ENCODE peak calls at places on chromosomes 16 and 17, in four cellular contexts. One of them, this sample, is unnamed.

GRCh38 chr16:89395150-89396142 is 94.9 kb downstream of the ANKRD11 start:
- DNase-seq in substantia nigra: peak
- DNase-seq in GM03348: peak
- DNase-seq in astrocyte: peak
- DNase-seq in this sample: peak

GRCh38 chr17:17708816-17709215 is 27.6 kb downstream of the RAI1 start:
- DNase-seq in astrocyte: no peak
- DNase-seq in substantia nigra: no peak
- DNase-seq in GM03348: no peak
- DNase-seq in this sample: no peak

GRCh38 chr17:7707446-7707845 is 2.4 kb downstream of the EFNB3 start:
- DNase-seq in GM03348: no peak
- DNase-seq in substantia nigra: no peak
- DNase-seq in astrocyte: no peak
- DNase-seq in this sample: peak

GRCh38 chr16:74438492-74438979 is 17.3 kb upstream of the CLEC18B start:
- DNase-seq in substantia nigra: no peak
- DNase-seq in astrocyte: no peak
- DNase-seq in GM03348: no peak
- DNase-seq in this sample: no peak

GRCh38 chr17:14672830-14673229 is 371.9 kb downstream of the HS3ST3B1 start:
- DNase-seq in astrocyte: no peak
- DNase-seq in GM03348: peak
- DNase-seq in substantia nigra: no peak
- DNase-seq in this sample: no peak

GRCh38 chr17:18224428-18225120 is 861 bp upstream of the LLGL1 start:
- DNase-seq in GM03348: no peak
- DNase-seq in astrocyte: no peak
- DNase-seq in substantia nigra: no peak
- DNase-seq in this sample: peak

GRCh38 chr16:27428035-27428785 is 26.2 kb downstream of the IL21R start:
- DNase-seq in GM03348: no peak
- DNase-seq in substantia nigra: no peak
- DNase-seq in astrocyte: no peak
- DNase-seq in this sample: peak

GRCh38 chr16:3149630-3150345 is 15.0 kb downstream of the ZNF213 start:
- DNase-seq in GM03348: peak
- DNase-seq in astrocyte: peak
- DNase-seq in substantia nigra: peak
- DNase-seq in this sample: peak

GRCh38 chr17:22268912-22269220 is 576.5 kb downstream of the KCNJ18 start:
- DNase-seq in GM03348: no peak
- DNase-seq in astrocyte: no peak
- DNase-seq in substantia nigra: no peak
- DNase-seq in this sample: no peak

GRCh38 chr17:6517017-6517416 is 39.3 kb downstream of the PITPNM3 start:
- DNase-seq in substantia nigra: no peak
- DNase-seq in astrocyte: no peak
- DNase-seq in GM03348: no peak
- DNase-seq in this sample: no peak

GRCh38 chr17:7354262-7354781 is 634 bp upstream of the TMEM95 start:
- DNase-seq in astrocyte: peak
- DNase-seq in GM03348: no peak
- DNase-seq in substantia nigra: no peak
- DNase-seq in this sample: peak

GRCh38 chr17:59756236-59756818 is 48.9 kb downstream of the VMP1 start:
- DNase-seq in GM03348: peak
- DNase-seq in astrocyte: peak
- DNase-seq in substantia nigra: no peak
- DNase-seq in this sample: no peak

GRCh38 chr16:60230666-60231065 is 1496.5 kb upstream of the GOT2 start:
- DNase-seq in substantia nigra: no peak
- DNase-seq in astrocyte: peak
- DNase-seq in GM03348: no peak
- DNase-seq in this sample: no peak

GRCh38 chr16:71610936-71611871 is 14.8 kb upstream of the MARVELD3 start:
- DNase-seq in astrocyte: peak
- DNase-seq in GM03348: peak
- DNase-seq in substantia nigra: peak
- DNase-seq in this sample: peak

GRCh38 chr17:79922161-79922569 is 82.9 kb upstream of the CBX4 start:
- DNase-seq in GM03348: no peak
- DNase-seq in substantia nigra: no peak
- DNase-seq in astrocyte: no peak
- DNase-seq in this sample: no peak

GRCh38 chr17:11668633-11669032 is 70.4 kb downstream of the DNAH9 start:
- DNase-seq in substantia nigra: no peak
- DNase-seq in GM03348: no peak
- DNase-seq in astrocyte: no peak
- DNase-seq in this sample: peak

GRCh38 chr16:86391987-86392386 is 118.3 kb upstream of the FOXF1 start:
- DNase-seq in GM03348: peak
- DNase-seq in astrocyte: peak
- DNase-seq in substantia nigra: no peak
- DNase-seq in this sample: no peak

This sample was measured in H7.